ENCODE peak calls at places on chromosome 16, in four cellular contexts. J is endodermal cell, O is fibroblast of lung, T is cardiac muscle cell. K is an unnamed sample.

GRCh38 chr16:2968368-2968737 is 795 bp upstream of the PAQR4 start:
- DNase-seq in T (no peak), O (no peak), J (no peak), K (no peak)

GRCh38 chr16:83849434-83849833 is 41.7 kb downstream of the HSBP1 start:
- DNase-seq in J (peak), O (no peak), T (no peak), K (no peak)

GRCh38 chr16:30546115-30546514 is 11.5 kb upstream of the ZNF747 start:
- DNase-seq in T (no peak), O (no peak), J (no peak), K (no peak)

GRCh38 chr16:25020112-25020591 is 5.0 kb upstream of the ARHGAP17 start:
- DNase-seq in O (no peak), J (no peak), T (no peak), K (no peak)

GRCh38 chr16:30619643-30620042 is 9.5 kb upstream of the ZNF689 start:
- DNase-seq in J (no peak), T (no peak), O (no peak), K (no peak)

GRCh38 chr16:1416521-1416941 is 2.0 kb upstream of the UNKL start:
- DNase-seq in T (no peak), O (no peak), J (no peak), K (no peak)

GRCh38 chr16:58426095-58426494 is 33.8 kb downstream of the GINS3 start:
- DNase-seq in T (no peak), J (no peak), O (no peak), K (no peak)

GRCh38 chr16:82050506-82050905 is 15.5 kb downstream of the HSD17B2 start:
- DNase-seq in O (no peak), J (no peak), T (no peak), K (no peak)

GRCh38 chr16:74264806-74265205 is 31.8 kb upstream of the PSMD7 start:
- DNase-seq in T (no peak), O (no peak), J (no peak), K (no peak)

GRCh38 chr16:76176616-76177015 is 100.6 kb upstream of the CNTNAP4 start:
- DNase-seq in O (no peak), J (no peak), T (no peak), K (no peak)
- H3K4me3 ChIP-seq in O (no peak), J (no peak), T (no peak), K (no peak)

DNA sequence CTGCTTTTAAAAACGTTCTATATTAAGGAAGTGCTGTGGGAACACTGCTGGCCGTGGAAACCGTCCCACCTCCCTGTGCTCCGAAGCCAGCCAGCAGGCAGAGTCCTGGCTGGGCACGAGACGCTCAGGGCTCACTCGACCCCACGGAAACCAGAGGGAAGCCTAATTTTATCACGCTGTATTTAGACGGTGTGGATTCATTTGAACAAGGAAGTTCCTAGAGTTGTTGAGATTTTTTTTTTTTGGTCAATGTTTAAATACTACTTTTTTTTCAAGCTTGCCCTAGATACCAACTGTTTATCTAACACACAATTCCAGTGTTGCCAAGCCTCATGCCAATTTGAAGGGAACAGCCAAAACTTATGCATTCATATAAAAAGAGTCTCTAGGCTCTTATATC is 25.8 kb downstream of the ADCY9 start:
- DNase-seq in T (peak), O (no peak), J (no peak), K (no peak)
- H3K4me3 ChIP-seq in T (no peak), O (no peak), J (no peak), K (no peak)

GRCh38 chr16:50067290-50067853 is 1.6 kb downstream of the HEATR3 start:
- DNase-seq in T (peak), J (peak), O (peak), K (no peak)

GRCh38 chr16:50068550-50068949 is 2.8 kb downstream of the HEATR3 start:
- DNase-seq in T (peak), J (no peak), O (peak), K (no peak)

GRCh38 chr16:50065624-50066481 is at the start of gene HEATR3:
- DNase-seq in T (peak), J (peak), O (peak), K (peak)

GRCh38 chr16:50066482-50067289 is 916 bp downstream of the HEATR3 start:
- DNase-seq in J (no peak), O (no peak), T (no peak), K (no peak)

GRCh38 chr16:50065241-50065623 is 538 bp upstream of the HEATR3 start:
- DNase-seq in J (no peak), O (no peak), T (no peak), K (no peak)
- H3K4me3 ChIP-seq in J (peak), O (peak), T (no peak), K (peak)

GRCh38 chr16:56936950-56937349 is 5.0 kb downstream of the HERPUD1 start:
- DNase-seq in T (no peak), J (no peak), O (no peak), K (no peak)
- H3K4me3 ChIP-seq in T (no peak), J (no peak), O (peak), K (no peak)

GRCh38 chr16:80356365-80356764 is 184.4 kb upstream of the DYNLRB2 start:
- DNase-seq in J (peak), O (no peak), T (no peak), K (no peak)
- H3K4me3 ChIP-seq in J (no peak), O (no peak), T (no peak), K (no peak)

GRCh38 chr16:87835882-87836331 is 33.4 kb downstream of the SLC7A5 start:
- DNase-seq in J (no peak), T (no peak), O (no peak), K (no peak)

GRCh38 chr16:87833548-87833947 is 35.8 kb downstream of the SLC7A5 start:
- DNase-seq in O (no peak), J (no peak), T (no peak), K (no peak)

GRCh38 chr16:87834015-87834667 is 35.2 kb downstream of the SLC7A5 start:
- DNase-seq in O (no peak), J (no peak), T (no peak), K (no peak)

GRCh38 chr16:87836346-87836843 is 32.9 kb downstream of the SLC7A5 start:
- DNase-seq in J (no peak), O (no peak), T (no peak), K (no peak)

DNA sequence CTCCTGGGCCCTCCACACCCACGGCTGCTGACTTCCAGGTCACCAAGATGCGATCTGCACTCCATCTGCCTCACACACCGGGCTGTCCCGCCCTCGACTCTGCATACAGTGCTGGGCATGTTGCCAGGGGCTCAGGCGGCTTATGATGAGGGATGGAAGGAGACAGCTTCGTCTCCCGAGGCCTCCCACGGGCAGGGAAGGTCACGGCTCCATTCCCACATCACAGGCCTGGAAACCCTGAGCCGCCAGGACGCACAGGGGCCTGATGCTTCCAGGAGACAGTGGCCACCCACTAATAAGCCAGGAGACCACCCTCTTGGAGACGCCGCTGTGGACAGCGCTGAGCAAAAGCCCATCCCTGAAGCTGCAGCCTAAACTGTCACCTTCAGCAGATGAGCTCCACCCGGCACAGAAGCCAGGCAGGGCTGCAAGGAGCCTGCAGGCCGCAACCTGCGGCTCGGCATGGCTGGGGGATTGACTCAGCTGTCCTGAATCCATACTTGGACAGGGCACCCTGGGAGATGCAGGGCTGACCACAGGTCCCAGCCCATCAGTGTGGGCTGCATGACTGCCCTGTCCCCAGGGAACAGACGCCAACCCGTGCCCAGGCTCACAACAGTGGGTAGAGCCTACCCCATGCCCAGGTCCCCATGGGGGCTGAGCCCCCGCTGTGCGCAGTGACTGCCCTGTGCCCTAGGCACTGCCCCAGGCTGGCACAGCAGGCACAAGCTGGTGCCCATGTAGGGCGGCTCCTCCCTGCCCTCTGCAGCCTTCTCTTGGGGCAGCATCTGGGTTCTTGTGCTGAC is 34.4 kb downstream of the SLC7A5 start:
- DNase-seq in J (no peak), T (peak), O (peak), K (no peak)
- H3K4me3 ChIP-seq in J (no peak), T (no peak), O (no peak), K (no peak)

DNA sequence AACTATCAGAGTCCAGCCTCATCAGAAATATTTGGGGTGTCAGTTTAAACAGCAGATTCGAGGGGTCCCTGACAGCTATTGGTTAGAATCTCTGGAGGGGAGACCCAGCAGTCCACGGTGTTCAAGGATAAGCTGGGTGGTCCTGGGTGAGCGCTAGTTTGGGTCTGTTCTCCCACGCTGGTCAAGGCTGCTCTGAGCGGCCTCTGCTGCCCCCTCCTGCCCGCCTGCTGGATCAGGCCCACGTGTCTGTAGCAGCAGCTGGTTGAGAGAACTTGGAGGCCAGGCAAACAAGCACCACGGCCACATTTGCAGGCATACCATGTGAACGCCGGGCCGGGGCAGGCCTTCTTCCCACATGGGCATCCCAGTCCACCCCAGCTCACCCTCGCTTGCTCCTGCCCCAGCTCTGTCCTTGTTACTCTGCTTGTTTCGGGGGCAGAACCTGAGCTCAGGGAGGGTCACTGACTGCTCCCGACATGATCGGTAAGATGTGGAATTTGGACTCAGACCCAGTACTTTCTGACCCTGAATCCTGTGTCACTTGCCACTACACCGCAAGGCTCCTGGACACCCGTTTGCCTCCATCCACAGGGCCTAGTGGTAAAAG is 7.4 kb downstream of the FOXF1 start:
- DNase-seq in T (peak), O (peak), J (peak), K (no peak)
- H3K4me3 ChIP-seq in T (no peak), O (no peak), J (no peak), K (no peak)

GRCh38 chr16:67151431-67152097 is 766 bp upstream of the B3GNT9 start:
- DNase-seq in T (no peak), J (no peak), O (no peak), K (no peak)
- H3K4me3 ChIP-seq in T (no peak), J (no peak), O (peak), K (peak)

K was measured in BJ.